ENCODE peak calls at places on chromosomes 12 and 14, in seven cellular contexts. P is cardiac muscle cell, V is endothelial cell, J is astrocyte of the spinal cord, I is fibroblast of pulmonary artery, Q is AG04449, R is astrocyte of the cerebellum. F is an unnamed sample.

GRCh38 chr14:92929689-92930608 is 7.0 kb downstream of the CHGA start:
- DNase-seq in I (no peak), V (no peak), P (no peak), R (no peak), J (no peak), Q (no peak), F (no peak)

GRCh38 chr12:12608557-12608957 is 3.1 kb upstream of the CREBL2 start:
- DNase-seq in J (peak), V (no peak), Q (no peak), I (peak), R (no peak), P (no peak), F (no peak)

GRCh38 chr14:89085154-89086059 is 261.0 kb downstream of the TTC8 start:
- DNase-seq in I (peak), V (no peak), Q (no peak), P (no peak), R (no peak), J (no peak), F (no peak)

GRCh38 chr12:96136129-96136528 is 58.0 kb upstream of the ELK3 start:
- DNase-seq in J (peak), V (no peak), I (peak), P (peak), R (peak), Q (peak), F (no peak)

GRCh38 chr14:59238242-59238641 is 49.8 kb downstream of the DAAM1 start:
- DNase-seq in V (no peak), Q (no peak), J (no peak), P (no peak), R (no peak), I (no peak), F (no peak)

GRCh38 chr14:89378119-89378518 is 38.9 kb downstream of the FOXN3 start:
- DNase-seq in R (no peak), I (peak), Q (peak), P (no peak), J (peak), V (no peak), F (no peak)

GRCh38 chr14:24058260-24058950 is 6.6 kb downstream of the CARMIL3 start:
- DNase-seq in P (peak), V (peak), I (peak), Q (peak), R (peak), J (peak), F (peak)

GRCh38 chr12:127785535-127785934 is 481.4 kb upstream of the TMEM132C start:
- DNase-seq in I (no peak), P (no peak), V (no peak), R (peak), Q (peak), J (peak), F (no peak)

GRCh38 chr12:64801381-64801780 is 23.1 kb upstream of the TBC1D30 start:
- DNase-seq in P (no peak), J (no peak), Q (no peak), V (no peak), I (no peak), R (no peak), F (no peak)

GRCh38 chr14:24194186-24194872 is 912 bp downstream of the TM9SF1 start:
- DNase-seq in J (no peak), P (no peak), I (no peak), Q (no peak), R (no peak), V (no peak), F (no peak)

GRCh38 chr14:59484611-59485174 is 376 bp downstream of the JKAMP start:
- DNase-seq in I (peak), Q (no peak), R (no peak), P (no peak), V (no peak), J (no peak), F (no peak)

DNA sequence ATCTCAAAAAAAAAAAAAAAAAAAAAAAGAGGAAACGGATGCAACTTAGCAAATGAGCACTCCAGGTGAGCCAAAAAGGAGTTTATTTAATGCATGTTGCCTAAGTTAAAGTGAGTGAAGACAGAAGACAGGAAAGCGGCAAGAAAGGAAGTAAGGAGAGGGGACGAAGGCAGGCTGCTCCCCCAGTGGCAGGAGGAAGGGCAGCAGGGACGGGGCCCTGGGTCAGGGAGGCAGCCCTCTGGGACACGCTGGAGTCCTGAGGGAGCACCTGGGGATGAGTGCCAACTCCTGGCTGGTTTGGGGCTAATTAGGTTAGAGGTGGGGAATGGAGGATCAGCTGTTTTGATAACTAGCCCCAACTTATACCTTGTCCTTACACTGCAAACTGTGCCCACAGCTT is 37.0 kb upstream of the SPTLC2 start:
- DNase-seq in P (no peak), Q (no peak), V (no peak), R (no peak), I (no peak), J (no peak), F (peak)
- TF ChIP-seq CTCF in P (peak), Q (peak), V (peak), R (peak), I (peak), J (peak), F (peak)

GRCh38 chr14:101889898-101890297 is 74.5 kb upstream of the DYNC1H1 start:
- DNase-seq in R (no peak), J (no peak), V (no peak), P (no peak), Q (no peak), I (peak), F (no peak)
- TF ChIP-seq CTCF in R (peak), J (no peak), V (no peak), P (no peak), Q (no peak), I (no peak), F (no peak)

DNA sequence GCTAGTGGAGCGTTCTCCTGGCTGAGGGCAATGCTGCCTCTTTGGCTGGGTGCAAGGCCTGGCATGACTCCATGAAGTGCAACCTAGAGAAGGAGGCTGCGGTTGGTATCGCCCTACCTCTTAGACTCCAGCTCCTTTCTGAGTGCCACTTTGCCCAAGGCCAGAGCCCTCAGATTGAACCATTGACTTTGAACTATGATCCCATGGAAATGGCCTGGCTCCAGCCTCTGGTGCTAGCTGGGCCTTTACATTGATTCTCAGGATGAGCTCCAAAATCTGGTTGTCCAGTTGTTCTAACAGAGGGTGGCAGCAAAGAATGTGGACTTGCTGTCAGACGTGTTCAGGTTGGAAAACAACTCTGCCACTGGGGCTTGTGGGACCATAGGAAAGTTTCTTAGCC is 16.1 kb upstream of the SMOC1 start:
- DNase-seq in P (no peak), V (no peak), I (peak), R (no peak), Q (no peak), J (no peak), F (no peak)
- TF ChIP-seq CTCF in P (no peak), V (no peak), I (no peak), R (no peak), Q (no peak), J (no peak), F (no peak)

DNA sequence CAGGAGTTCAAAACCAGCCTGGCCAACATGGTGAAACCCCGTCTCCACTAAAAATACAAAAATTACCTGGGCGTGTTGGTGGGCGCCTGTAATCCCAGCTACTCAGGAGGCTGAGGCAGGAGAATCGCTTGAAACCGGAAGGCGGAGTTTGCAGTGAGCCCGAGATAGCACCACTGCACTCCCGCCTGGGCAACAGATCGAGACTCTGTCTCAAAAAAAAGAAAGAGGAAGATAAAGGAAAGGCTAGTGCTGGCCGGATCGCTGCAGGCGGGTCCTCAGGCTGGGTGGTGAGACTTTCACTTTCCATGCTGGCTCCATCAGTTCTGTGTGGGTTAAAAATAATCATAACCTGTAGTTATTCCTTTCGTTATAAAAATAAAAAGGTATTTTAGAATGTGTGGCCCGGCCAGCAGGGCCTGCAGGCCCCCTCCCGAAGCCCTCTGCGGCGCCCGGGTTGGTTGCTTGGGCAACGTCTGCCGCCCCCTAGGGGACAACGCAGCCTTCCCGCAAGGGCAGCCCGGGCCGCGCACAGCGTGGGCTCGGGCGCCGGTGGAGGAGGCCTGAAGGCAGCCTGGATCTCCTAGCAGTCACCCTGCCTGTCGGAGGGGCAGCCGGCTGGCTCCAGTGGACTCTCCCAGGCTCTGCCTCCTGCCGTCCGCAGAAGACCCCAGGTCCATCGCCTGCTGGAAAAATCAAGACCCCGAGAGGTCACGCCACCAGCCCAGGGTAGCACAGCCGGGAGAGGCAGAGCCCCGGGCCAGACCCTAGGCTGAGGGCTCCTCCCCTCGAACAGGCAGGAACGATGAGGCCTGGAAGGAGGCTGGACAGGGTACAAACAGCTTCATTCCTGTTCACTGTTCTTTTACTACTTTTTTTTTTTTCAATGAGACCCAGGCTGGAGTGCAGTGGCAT is 5.0 kb upstream of the SLC25A47 start:
- DNase-seq in R (no peak), J (peak), Q (no peak), P (peak), V (peak), I (peak), F (peak)
- TF ChIP-seq CTCF in R (peak), J (peak), Q (peak), P (peak), V (peak), I (peak), F (peak)

GRCh38 chr12:33514893-33515292 is 75.3 kb upstream of the SYT10 start:
- DNase-seq in J (no peak), I (no peak), P (no peak), Q (no peak), R (no peak), V (no peak), F (no peak)
- TF ChIP-seq CTCF in J (no peak), I (no peak), P (no peak), Q (no peak), R (no peak), V (peak), F (peak)

GRCh38 chr12:119803391-119803791 is 73.7 kb downstream of the CIT start:
- DNase-seq in I (peak), V (peak), Q (no peak), R (peak), P (peak), J (peak), F (peak)
- TF ChIP-seq CTCF in I (no peak), V (no peak), Q (no peak), R (no peak), P (no peak), J (no peak), F (no peak)

F was measured in neural crest cell.